ENCODE peak calls at places on chromosomes 4 and X, in five cellular contexts. X is OCI-LY7, F is heart right ventricle, N is tibial artery, O is GM23248. S is an unnamed sample.

GRCh38 chr4:47486306-47486705 is 1.2 kb downstream of the ATP10D start:
- DNase-seq in O (peak), F (no peak), N (no peak), X (no peak), S (no peak)

GRCh38 chr4:42151568-42152506 is 618 bp downstream of the BEND4 start:
- DNase-seq in X (peak), O (peak), F (no peak), N (no peak), S (no peak)

GRCh38 chrX:103687073-103687695 is 685 bp upstream of the MORF4L2 start:
- DNase-seq in X (peak), N (peak), F (peak), O (peak), S (peak)

GRCh38 chr4:147138171-147138570 is 192.5 kb upstream of the TTC29 start:
- DNase-seq in O (peak), N (no peak), F (no peak), X (no peak), S (no peak)

GRCh38 chrX:135003876-135004623 is 13.3 kb downstream of the SMIM10 start:
- DNase-seq in F (peak), X (peak), O (peak), N (peak), S (peak)

GRCh38 chrX:2521092-2521926 is 20.5 kb upstream of the DHRSX start:
- DNase-seq in O (no peak), F (no peak), N (peak), X (peak), S (no peak)

GRCh38 chrX:22760513-22761057 is 239.2 kb upstream of the DDX53 start:
- DNase-seq in O (no peak), X (no peak), N (no peak), F (no peak), S (no peak)

GRCh38 chrX:148441387-148441786 is 59.0 kb upstream of the AFF2 start:
- DNase-seq in N (no peak), X (no peak), O (no peak), F (no peak), S (no peak)

GRCh38 chr4:110490109-110490508 is 14.2 kb downstream of the ENPEP start:
- DNase-seq in O (no peak), F (no peak), N (no peak), X (no peak), S (no peak)

GRCh38 chr4:151786158-151786495 is 25.3 kb upstream of the GATB start:
- DNase-seq in O (no peak), X (no peak), F (no peak), N (no peak), S (no peak)

GRCh38 chr4:88573995-88574394 is 18.3 kb upstream of the HERC3 start:
- DNase-seq in O (peak), X (no peak), F (no peak), N (no peak), S (no peak)

GRCh38 chr4:78309352-78309751 is 242.2 kb upstream of the ANXA3 start:
- DNase-seq in F (no peak), N (no peak), X (no peak), O (no peak), S (no peak)

GRCh38 chrX:13551610-13552009 is 17.8 kb upstream of the EGFL6 start:
- DNase-seq in N (no peak), F (no peak), X (no peak), O (no peak), S (no peak)

GRCh38 chr4:31034550-31034949 is 314.4 kb downstream of the PCDH7 start:
- DNase-seq in O (no peak), F (no peak), N (no peak), X (no peak), S (no peak)

GRCh38 chr4:15778191-15778741 is at the start of gene CD38:
- DNase-seq in F (peak), X (peak), O (peak), N (peak), S (no peak)

GRCh38 chrX:45992402-45993123 is 552.7 kb downstream of the ZNF674 start:
- DNase-seq in F (no peak), X (no peak), O (no peak), N (no peak), S (no peak)

GRCh38 chrX:23228454-23228853 is 106.2 kb upstream of the PTCHD1 start:
- DNase-seq in F (no peak), X (no peak), O (no peak), N (no peak), S (no peak)

GRCh38 chrX:11010476-11010875 is 100.7 kb upstream of the HCCS start:
- DNase-seq in F (no peak), N (no peak), X (no peak), O (peak), S (no peak)

GRCh38 chr4:126544276-126544675 is 1088.5 kb upstream of the INTU start:
- DNase-seq in F (no peak), N (no peak), O (no peak), X (no peak), S (no peak)

GRCh38 chr4:187088070-187088799 is 364.6 kb upstream of the FAT1 start:
- DNase-seq in N (no peak), O (no peak), X (no peak), F (no peak), S (no peak)

GRCh38 chrX:69357293-69357692 is 146.8 kb upstream of the NALF2 start:
- DNase-seq in N (no peak), F (no peak), O (no peak), X (no peak), S (no peak)

GRCh38 chr4:144223654-144224053 is 83.1 kb upstream of the GYPA start:
- DNase-seq in F (no peak), X (no peak), N (no peak), O (no peak), S (no peak)

GRCh38 chrX:19225906-19226305 is 103.6 kb upstream of the ADGRG2 start:
- DNase-seq in X (no peak), O (no peak), F (no peak), N (no peak), S (no peak)

GRCh38 chrX:13652256-13653021 is 502 bp upstream of the TCEANC start:
- DNase-seq in N (no peak), O (peak), X (no peak), F (no peak), S (no peak)

GRCh38 chr4:110055014-110055768 is 142.5 kb downstream of the EGF start:
- DNase-seq in O (peak), F (no peak), X (no peak), N (no peak), S (no peak)

GRCh38 chr4:100147684-100148083 is 42.6 kb downstream of the DDIT4L start:
- DNase-seq in F (no peak), O (no peak), X (no peak), N (no peak), S (no peak)

GRCh38 chr4:83251074-83251835 is 33.3 kb downstream of the COQ2 start:
- DNase-seq in N (no peak), F (no peak), X (no peak), O (no peak), S (no peak)

GRCh38 chr4:163591614-163592020 is 97.1 kb downstream of the TMA16 start:
- DNase-seq in N (no peak), X (peak), F (no peak), O (no peak), S (no peak)

GRCh38 chr4:55876387-55876786 is 22.9 kb downstream of the EXOC1 start:
- DNase-seq in N (no peak), F (no peak), X (no peak), O (no peak), S (no peak)

GRCh38 chr4:145626623-145626982 is 7.4 kb downstream of the MMAA start:
- DNase-seq in F (no peak), X (no peak), N (no peak), O (peak), S (no peak)

GRCh38 chrX:13938766-13939530 is 90.7 kb downstream of the GEMIN8 start:
- DNase-seq in X (no peak), N (no peak), F (no peak), O (no peak), S (no peak)

GRCh38 chrX:153708415-153708814 is 15.8 kb downstream of the BCAP31 start:
- DNase-seq in O (peak), X (peak), F (peak), N (peak), S (peak)

GRCh38 chr4:76011700-76012387 is 4.5 kb upstream of the CXCL9 start:
- DNase-seq in N (no peak), F (peak), X (no peak), O (peak), S (peak)

GRCh38 chrX:134460861-134461218 is 875 bp downstream of the HPRT1 start:
- DNase-seq in O (peak), X (peak), F (no peak), N (no peak), S (no peak)

GRCh38 chr4:108483077-108483476 is 137.3 kb upstream of the RPL34 start:
- DNase-seq in N (no peak), F (no peak), X (no peak), O (no peak), S (no peak)
- H3K4me3 ChIP-seq in N (no peak), F (no peak), X (no peak), O (no peak), S (no peak)

GRCh38 chr4:17781831-17782287 is 438 bp upstream of the FAM184B start:
- DNase-seq in F (no peak), X (no peak), N (no peak), O (peak), S (no peak)
- H3K4me3 ChIP-seq in F (peak), X (no peak), N (peak), O (peak), S (peak)

DNA sequence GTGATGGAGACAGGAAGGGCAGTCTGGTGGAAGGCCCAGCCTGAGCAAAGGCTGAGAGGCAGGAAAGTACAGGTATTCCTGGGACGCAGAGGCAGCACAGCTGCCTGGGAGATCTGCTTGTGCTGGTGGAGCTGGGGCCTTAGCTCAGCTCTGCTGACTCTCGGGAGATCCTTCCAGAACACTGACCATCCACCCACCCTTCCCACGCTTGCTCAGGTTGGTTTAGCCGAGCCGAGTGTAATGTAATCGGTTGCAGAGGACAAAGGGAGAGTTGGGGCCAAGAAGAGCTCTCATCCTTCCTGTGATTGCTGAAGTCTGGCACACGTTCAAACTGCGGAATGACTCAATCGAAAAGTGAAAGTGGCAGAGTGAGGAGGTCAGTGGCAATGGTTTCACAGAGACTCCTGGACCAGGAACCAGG is 43.1 kb upstream of the GPR78 start:
- DNase-seq in X (no peak), N (no peak), O (peak), F (no peak), S (peak)
- H3K4me3 ChIP-seq in X (no peak), N (no peak), O (no peak), F (no peak), S (no peak)

GRCh38 chr4:6233943-6234342 is 33.6 kb upstream of the JAKMIP1 start:
- DNase-seq in F (no peak), X (no peak), N (no peak), O (no peak), S (no peak)
- H3K4me3 ChIP-seq in F (no peak), X (no peak), N (no peak), O (no peak), S (no peak)

GRCh38 chr4:38985363-38986065 is 46.7 kb downstream of the TMEM156 start:
- DNase-seq in F (no peak), X (no peak), N (no peak), O (no peak), S (no peak)
- H3K4me3 ChIP-seq in F (no peak), X (no peak), N (no peak), O (no peak), S (no peak)